ENCODE peak calls at places on chromosomes 3 and 15, in five cellular contexts. E, Z, I, G and H are unnamed samples.

GRCh38 chr3:114231616-114232015 is 5.8 kb downstream of the ZNF80 start:
- DNase-seq in I (no peak), E (peak; percentile 52), Z (no peak), G (no peak), H (no peak)

GRCh38 chr3:13451301-13451673 is 28.8 kb upstream of the HDAC11 start:
- DNase-seq in Z (no peak), E (peak; percentile 41), I (no peak), G (no peak), H (no peak)

GRCh38 chr3:153783106-153783505 is 338.1 kb upstream of the ARHGEF26 start:
- DNase-seq in I (no peak), Z (no peak), G (no peak), E (no peak), H (no peak)

GRCh38 chr3:32239638-32240550 is 1.4 kb downstream of the CMTM8 start:
- DNase-seq in E (peak; percentile 28), G (no peak), I (peak; percentile 57), Z (peak; percentile 22), H (no peak)

GRCh38 chr3:108488631-108489030 is 21.8 kb downstream of the MYH15 start:
- DNase-seq in Z (no peak), E (no peak), I (no peak), G (no peak), H (no peak)

GRCh38 chr15:95996494-95996893 is 334.0 kb upstream of the NR2F2 start:
- DNase-seq in I (no peak), E (peak; percentile 2), Z (no peak), G (no peak), H (no peak)

GRCh38 chr15:62649793-62650420 is 392.6 kb upstream of the TPM1 start:
- DNase-seq in G (no peak), I (no peak), E (no peak), Z (no peak), H (peak; percentile 32)

GRCh38 chr15:101361418-101361817 is 66.4 kb upstream of the SNRPA1 start:
- DNase-seq in E (no peak), I (no peak), Z (no peak), G (no peak), H (no peak)

GRCh38 chr15:25737218-25737643 is 125.9 kb downstream of the ATP10A start:
- DNase-seq in E (no peak), I (no peak), Z (no peak), G (no peak), H (no peak)

GRCh38 chr3:136938334-136938733 is 19.4 kb upstream of the IL20RB start:
- DNase-seq in Z (no peak), E (no peak), G (no peak), I (no peak), H (no peak)

GRCh38 chr3:170717410-170718402 is 131.8 kb upstream of the SLC7A14 start:
- DNase-seq in Z (no peak), G (no peak), E (no peak), I (no peak), H (no peak)

GRCh38 chr15:64443747-64444621 is 16.4 kb upstream of the ZNF609 start:
- DNase-seq in E (no peak), Z (no peak), G (no peak), I (peak; percentile 41), H (no peak)

GRCh38 chr3:184716652-184717607 is 5.1 kb upstream of the MAGEF1 start:
- DNase-seq in I (no peak), Z (no peak), E (no peak), G (peak; percentile 31), H (peak; percentile 26)